ENCODE peak calls at places on chromosomes 7 and 10, in five cellular contexts. One of them, this sample, is unnamed.

GRCh38 chr10:61314273-61314672 is 138.9 kb downstream of the TMEM26 start:
- DNase-seq in stomach: no peak
- DNase-seq in fibroblast of mammary gland: no peak
- DNase-seq in AG10803: no peak
- DNase-seq in neural crest cell: no peak
- DNase-seq in this sample: no peak

GRCh38 chr10:25294032-25294926 is 119.5 kb downstream of the GPR158 start:
- DNase-seq in stomach: no peak
- DNase-seq in fibroblast of mammary gland: peak
- DNase-seq in AG10803: no peak
- DNase-seq in neural crest cell: no peak
- DNase-seq in this sample: no peak

GRCh38 chr10:6737080-6737641 is 157.1 kb upstream of the PRKCQ start:
- DNase-seq in stomach: no peak
- DNase-seq in fibroblast of mammary gland: peak
- DNase-seq in AG10803: peak
- DNase-seq in neural crest cell: no peak
- DNase-seq in this sample: no peak

GRCh38 chr7:30135551-30136271 is 925 bp downstream of the MTURN start:
- DNase-seq in stomach: peak
- DNase-seq in fibroblast of mammary gland: peak
- DNase-seq in AG10803: peak
- DNase-seq in neural crest cell: peak
- DNase-seq in this sample: peak

GRCh38 chr7:95960706-95961244 is 188.4 kb downstream of the DYNC1I1 start:
- DNase-seq in stomach: no peak
- DNase-seq in fibroblast of mammary gland: no peak
- DNase-seq in AG10803: no peak
- DNase-seq in neural crest cell: no peak
- DNase-seq in this sample: no peak

GRCh38 chr7:87234949-87235348 is 15.4 kb upstream of the TMEM243 start:
- DNase-seq in stomach: no peak
- DNase-seq in fibroblast of mammary gland: peak
- DNase-seq in AG10803: peak
- DNase-seq in neural crest cell: no peak
- DNase-seq in this sample: peak

GRCh38 chr10:59872892-59873463 is 33.4 kb downstream of the CCDC6 start:
- DNase-seq in stomach: no peak
- DNase-seq in fibroblast of mammary gland: peak
- DNase-seq in AG10803: peak
- DNase-seq in neural crest cell: no peak
- DNase-seq in this sample: peak

GRCh38 chr10:7610651-7611389 is 55.9 kb downstream of the ITIH5 start:
- DNase-seq in stomach: no peak
- DNase-seq in fibroblast of mammary gland: peak
- DNase-seq in AG10803: peak
- DNase-seq in neural crest cell: no peak
- DNase-seq in this sample: peak

GRCh38 chr10:72642318-72642717 is 16.4 kb upstream of the MICU1 start:
- DNase-seq in stomach: no peak
- DNase-seq in fibroblast of mammary gland: no peak
- DNase-seq in AG10803: no peak
- DNase-seq in neural crest cell: no peak
- DNase-seq in this sample: no peak

GRCh38 chr10:91689731-91690168 is 56.9 kb upstream of the PPP1R3C start:
- DNase-seq in stomach: no peak
- DNase-seq in fibroblast of mammary gland: peak
- DNase-seq in AG10803: peak
- DNase-seq in neural crest cell: no peak
- DNase-seq in this sample: peak

GRCh38 chr10:48430402-48430993 is 124.0 kb downstream of the MAPK8 start:
- DNase-seq in stomach: no peak
- DNase-seq in fibroblast of mammary gland: no peak
- DNase-seq in AG10803: no peak
- DNase-seq in neural crest cell: no peak
- DNase-seq in this sample: no peak

GRCh38 chr7:55415173-55415778 is 50.1 kb downstream of the LANCL2 start:
- DNase-seq in stomach: peak
- DNase-seq in fibroblast of mammary gland: peak
- DNase-seq in AG10803: peak
- DNase-seq in neural crest cell: peak
- DNase-seq in this sample: peak

GRCh38 chr7:95490366-95490765 is 4.6 kb downstream of the ASB4 start:
- DNase-seq in stomach: no peak
- DNase-seq in fibroblast of mammary gland: no peak
- DNase-seq in AG10803: no peak
- DNase-seq in neural crest cell: no peak
- DNase-seq in this sample: peak

GRCh38 chr7:139663608-139664177 is 114.1 kb downstream of the HIPK2 start:
- DNase-seq in stomach: no peak
- DNase-seq in fibroblast of mammary gland: no peak
- DNase-seq in AG10803: no peak
- DNase-seq in neural crest cell: no peak
- DNase-seq in this sample: no peak

GRCh38 chr7:4523219-4523618 is 158.9 kb upstream of the FOXK1 start:
- DNase-seq in stomach: no peak
- DNase-seq in fibroblast of mammary gland: no peak
- DNase-seq in AG10803: no peak
- DNase-seq in neural crest cell: no peak
- DNase-seq in this sample: no peak

GRCh38 chr7:84490661-84491060 is 296.1 kb upstream of the SEMA3A start:
- DNase-seq in stomach: no peak
- DNase-seq in fibroblast of mammary gland: peak
- DNase-seq in AG10803: peak
- DNase-seq in neural crest cell: no peak
- DNase-seq in this sample: peak
- TF ChIP-seq CTCF in stomach: no peak
- TF ChIP-seq CTCF in fibroblast of mammary gland: no peak
- TF ChIP-seq CTCF in AG10803: peak
- TF ChIP-seq CTCF in neural crest cell: no peak
- TF ChIP-seq CTCF in this sample: peak

GRCh38 chr7:133081605-133082389 is at the start of gene CHCHD3:
- DNase-seq in stomach: peak
- DNase-seq in fibroblast of mammary gland: peak
- DNase-seq in AG10803: peak
- DNase-seq in neural crest cell: peak
- DNase-seq in this sample: peak
- TF ChIP-seq CTCF in stomach: no peak
- TF ChIP-seq CTCF in fibroblast of mammary gland: no peak
- TF ChIP-seq CTCF in AG10803: no peak
- TF ChIP-seq CTCF in neural crest cell: no peak
- TF ChIP-seq CTCF in this sample: no peak

GRCh38 chr10:118817328-118818068 is 62.7 kb upstream of the CACUL1 start:
- DNase-seq in stomach: no peak
- DNase-seq in fibroblast of mammary gland: no peak
- DNase-seq in AG10803: no peak
- DNase-seq in neural crest cell: no peak
- DNase-seq in this sample: no peak
- TF ChIP-seq CTCF in stomach: no peak
- TF ChIP-seq CTCF in fibroblast of mammary gland: no peak
- TF ChIP-seq CTCF in AG10803: no peak
- TF ChIP-seq CTCF in neural crest cell: no peak
- TF ChIP-seq CTCF in this sample: no peak

DNA sequence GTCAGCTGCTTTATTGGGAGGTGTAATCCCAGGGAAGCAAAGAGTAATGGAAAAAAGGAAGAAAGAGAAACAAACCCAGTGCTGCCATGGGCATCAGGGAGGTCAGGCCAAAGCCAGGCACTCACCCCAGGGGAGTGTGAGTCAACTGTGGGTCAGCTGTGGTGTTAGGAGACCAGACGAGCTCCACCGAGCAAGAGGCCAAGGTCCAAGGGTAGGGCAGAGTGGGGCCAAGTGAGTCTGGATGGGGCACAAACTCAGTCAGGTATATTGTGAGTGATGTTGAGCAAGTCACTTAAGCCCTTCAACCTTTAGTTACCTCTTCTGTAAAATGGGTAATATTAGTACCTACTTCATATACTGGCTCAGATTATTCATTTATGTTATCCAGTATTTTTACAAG is 30.4 kb upstream of the CDK13 start:
- DNase-seq in stomach: no peak
- DNase-seq in fibroblast of mammary gland: no peak
- DNase-seq in AG10803: no peak
- DNase-seq in neural crest cell: no peak
- DNase-seq in this sample: no peak
- TF ChIP-seq CTCF in stomach: no peak
- TF ChIP-seq CTCF in fibroblast of mammary gland: no peak
- TF ChIP-seq CTCF in AG10803: no peak
- TF ChIP-seq CTCF in neural crest cell: no peak
- TF ChIP-seq CTCF in this sample: no peak

DNA sequence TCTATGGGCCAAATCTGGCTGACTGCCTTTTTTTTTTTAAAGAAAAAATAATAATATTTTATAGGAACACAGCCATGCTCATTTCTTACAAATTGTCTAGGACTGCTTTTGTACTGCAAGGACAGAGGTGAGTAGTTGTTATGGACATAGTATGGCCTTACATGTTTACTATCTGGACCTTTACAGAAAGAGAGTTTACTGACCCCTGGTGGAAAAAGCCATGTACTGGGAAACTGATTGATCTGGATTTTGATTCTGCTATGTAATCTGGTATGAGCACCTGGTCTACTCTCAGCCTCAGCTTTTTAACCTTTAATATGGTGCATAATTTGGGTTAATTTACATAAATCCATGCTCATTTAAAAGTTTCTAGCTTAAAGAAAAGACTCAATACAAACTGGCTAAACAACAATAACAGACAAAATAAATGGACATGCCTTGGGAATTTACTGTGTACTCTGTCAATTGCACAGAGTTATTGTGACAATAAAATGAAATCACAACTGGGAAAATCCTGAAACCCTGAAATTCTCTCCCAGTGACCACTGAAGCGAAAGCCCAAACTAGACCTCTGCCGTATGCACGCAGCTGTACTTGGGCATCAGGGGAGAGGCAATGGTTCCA is 260.7 kb downstream of the BMPER start:
- DNase-seq in stomach: no peak
- DNase-seq in fibroblast of mammary gland: peak
- DNase-seq in AG10803: peak
- DNase-seq in neural crest cell: no peak
- DNase-seq in this sample: peak
- TF ChIP-seq CTCF in stomach: no peak
- TF ChIP-seq CTCF in fibroblast of mammary gland: peak
- TF ChIP-seq CTCF in AG10803: peak
- TF ChIP-seq CTCF in neural crest cell: peak
- TF ChIP-seq CTCF in this sample: peak

GRCh38 chr7:101156277-101156676 is 2.0 kb downstream of the AP1S1 start:
- DNase-seq in stomach: no peak
- DNase-seq in fibroblast of mammary gland: no peak
- DNase-seq in AG10803: no peak
- DNase-seq in neural crest cell: no peak
- DNase-seq in this sample: no peak
- TF ChIP-seq CTCF in stomach: no peak
- TF ChIP-seq CTCF in fibroblast of mammary gland: peak
- TF ChIP-seq CTCF in AG10803: peak
- TF ChIP-seq CTCF in neural crest cell: peak
- TF ChIP-seq CTCF in this sample: peak

This sample was measured in fibroblast of villous mesenchyme.